ENCODE peak calls at places on chromosome 21, in five cellular contexts. D is heart right ventricle, J is pancreas, U is right lobe of liver, B is kidney. F is an unnamed sample. For H3K4me1, the result is how much of the 10 kb centered on the place peaks cover.

GRCh38 chr21:15241997-15242767 is 177.4 kb upstream of the NRIP1 start:
- DNase-seq in D (no peak), J (no peak), U (no peak), B (no peak), F (no peak)

GRCh38 chr21:29870814-29871213 is 69.0 kb downstream of the GRIK1 start:
- DNase-seq in D (no peak), J (no peak), U (no peak), B (no peak), F (no peak)

GRCh38 chr21:16081304-16081703 is 351.5 kb downstream of the USP25 start:
- DNase-seq in D (no peak), J (no peak), U (no peak), B (no peak), F (no peak)

GRCh38 chr21:24897883-24898282 is 709.4 kb downstream of the MRPL39 start:
- DNase-seq in D (no peak), J (no peak), U (no peak), B (no peak), F (no peak)

GRCh38 chr21:26131554-26131953 is 39.0 kb downstream of the APP start:
- DNase-seq in D (no peak), J (no peak), U (no peak), B (no peak), F (no peak)

GRCh38 chr21:43893536-43894205 is 28.6 kb downstream of the AGPAT3 start:
- DNase-seq in D (no peak), J (no peak), U (no peak), B (no peak), F (no peak)

GRCh38 chr21:29077651-29078090 is 4.2 kb upstream of the CCT8 start:
- DNase-seq in D (no peak), J (no peak), U (no peak), B (no peak), F (no peak)

GRCh38 chr21:16792155-16792554 is 720.7 kb upstream of the CXADR start:
- DNase-seq in D (no peak), J (no peak), U (no peak), B (no peak), F (no peak)

GRCh38 chr21:8992731-8993174 is 1528.6 kb upstream of the TPTE start:
- DNase-seq in D (no peak), J (no peak), U (no peak), B (no peak), F (no peak)

GRCh38 chr21:25103500-25104207 is 503.6 kb downstream of the MRPL39 start:
- DNase-seq in D (no peak), J (no peak), U (no peak), B (no peak), F (no peak)

GRCh38 chr21:15445327-15445726 is 284.5 kb upstream of the USP25 start:
- DNase-seq in D (no peak), J (no peak), U (no peak), B (no peak), F (no peak)

GRCh38 chr21:31915566-31915965 is 42.7 kb downstream of the HUNK start:
- DNase-seq in D (no peak), J (no peak), U (no peak), B (no peak), F (no peak)

GRCh38 chr21:43854773-43855633 is 10.0 kb upstream of the AGPAT3 start:
- DNase-seq in D (no peak), J (peak), U (no peak), B (no peak), F (no peak)

GRCh38 chr21:21673959-21674358 is 675.8 kb downstream of the NCAM2 start:
- DNase-seq in D (no peak), J (no peak), U (no peak), B (no peak), F (no peak)

GRCh38 chr21:36209626-36210171 is 53.1 kb downstream of the DOP1B start:
- DNase-seq in D (no peak), J (no peak), U (peak), B (no peak), F (peak)

GRCh38 chr21:33232640-33233039 is 2.9 kb downstream of the IFNAR2 start:
- DNase-seq in D (no peak), J (no peak), U (no peak), B (no peak), F (no peak)

GRCh38 chr21:26177741-26178452 is 7.3 kb upstream of the APP start:
- DNase-seq in D (no peak), J (no peak), U (no peak), B (no peak), F (no peak)

GRCh38 chr21:33682992-33683627 is 40.8 kb downstream of the ITSN1 start:
- DNase-seq in D (no peak), J (no peak), U (no peak), B (no peak), F (peak)

GRCh38 chr21:14850394-14850793 is 214.4 kb downstream of the NRIP1 start:
- DNase-seq in D (no peak), J (no peak), U (no peak), B (no peak), F (no peak)

GRCh38 chr21:19368944-19369343 is 965.4 kb upstream of the TMPRSS15 start:
- DNase-seq in D (no peak), J (no peak), U (no peak), B (no peak), F (no peak)

GRCh38 chr21:31358148-31358547 is 14.1 kb upstream of the TIAM1 start:
- DNase-seq in D (no peak), J (no peak), U (no peak), B (no peak), F (no peak)

GRCh38 chr21:33268736-33269441 is 2.7 kb downstream of the IL10RB start:
- DNase-seq in D (no peak), J (peak), U (peak), B (peak), F (no peak)

GRCh38 chr21:25506887-25507286 is 100.4 kb downstream of the MRPL39 start:
- DNase-seq in D (no peak), J (no peak), U (no peak), B (no peak), F (peak)

GRCh38 chr21:30207252-30207579 is 8.7 kb downstream of the CLDN8 start:
- DNase-seq in D (no peak), J (no peak), U (no peak), B (no peak), F (no peak)

GRCh38 chr21:14262039-14262438 is 46.1 kb downstream of the RBM11 start:
- DNase-seq in D (no peak), J (no peak), U (no peak), B (no peak), F (no peak)

GRCh38 chr21:26194811-26195251 is 24.3 kb upstream of the APP start:
- DNase-seq in D (no peak), J (no peak), U (no peak), B (no peak), F (no peak)

GRCh38 chr21:26795866-26796329 is 49.3 kb downstream of the ADAMTS1 start:
- DNase-seq in D (no peak), J (no peak), U (no peak), B (no peak), F (peak)

GRCh38 chr21:42733037-42733632 is 79.7 kb downstream of the PDE9A start:
- DNase-seq in D (no peak), J (no peak), U (no peak), B (no peak), F (no peak)

GRCh38 chr21:39123375-39123774 is 59.9 kb downstream of the PSMG1 start:
- DNase-seq in D (no peak), J (no peak), U (no peak), B (no peak), F (no peak)
- H3K27ac ChIP-seq in D (no peak), J (no peak), U (no peak), B (no peak), F (no peak)

GRCh38 chr21:45325206-45326168 is 37.8 kb upstream of the POFUT2 start:
- DNase-seq in D (no peak), J (peak), U (no peak), B (peak), F (no peak)
- H3K4me1 ChIP-seq in D (under half), J (under half), U (under half), B (under half), F (half or more)

DNA sequence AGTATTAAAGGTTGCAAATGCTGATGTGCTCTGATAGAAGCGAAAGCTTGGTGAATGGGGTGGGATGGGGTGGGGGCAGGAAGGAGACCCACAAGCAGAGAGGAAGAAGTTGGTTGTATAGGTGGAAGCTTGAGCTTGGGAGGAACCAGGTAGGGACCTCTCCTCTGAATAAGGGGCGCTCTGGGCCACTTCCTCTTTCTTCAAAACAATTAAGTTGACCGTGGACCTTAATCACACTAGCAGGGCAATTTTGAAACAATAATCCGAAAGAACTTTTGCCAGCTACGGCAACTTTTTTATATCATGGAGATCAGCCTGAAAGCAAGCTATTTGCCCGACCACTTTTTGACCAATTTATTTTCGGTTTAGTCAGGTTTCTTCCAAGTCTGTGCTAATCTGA is 1.9 kb upstream of the DYRK1A start:
- DNase-seq in D (no peak), J (no peak), U (no peak), B (no peak), F (no peak)
- H3K4me3 ChIP-seq in D (no peak), J (peak), U (peak), B (peak), F (no peak)

DNA sequence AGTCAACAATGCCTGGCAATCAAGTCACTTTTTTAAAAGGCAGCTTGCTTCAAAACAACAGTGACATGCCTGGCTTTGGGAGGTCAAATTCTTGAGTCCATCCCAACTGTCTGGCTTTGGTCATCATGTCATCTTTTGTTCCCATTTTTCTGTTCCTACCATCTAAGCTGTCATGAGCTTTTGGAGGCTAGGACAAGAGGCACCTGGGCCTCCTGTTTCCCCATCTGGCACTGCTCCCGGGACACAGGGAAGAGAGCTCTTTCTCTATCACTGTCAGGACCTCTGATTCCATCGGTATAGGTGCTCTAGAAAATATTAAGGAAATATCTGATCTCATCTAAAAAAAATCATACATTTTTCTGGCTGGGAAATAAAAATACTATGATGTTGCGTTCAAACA is 156.3 kb downstream of the CLIC6 start:
- DNase-seq in D (no peak), J (no peak), U (no peak), B (no peak), F (no peak)
- H3K27ac ChIP-seq in D (no peak), J (no peak), U (no peak), B (no peak), F (no peak)

GRCh38 chr21:41611966-41612606 is 104.1 kb upstream of the TMPRSS2 start:
- DNase-seq in D (no peak), J (no peak), U (no peak), B (no peak), F (no peak)
- H3K4me1 ChIP-seq in D (under half), J (under half), U (under half), B (under half), F (under half)

F was measured in SJSA1.